ENCODE peak calls at places on chromosomes 5 and 9, in seven cellular contexts. One of them, this sample, is unnamed.

GRCh38 chr5:173706700-173707099 is 90.2 kb upstream of the BOD1 start:
- DNase-seq in left ventricle myocardium inferior: no peak
- DNase-seq in fibroblast of pulmonary artery: no peak
- DNase-seq in HCT116: no peak
- DNase-seq in PC-9: no peak
- DNase-seq in CD4-positive, alpha-beta T cell: no peak
- DNase-seq in GM20000: no peak
- DNase-seq in this sample: no peak

GRCh38 chr5:154238776-154239481 is 48.4 kb downstream of the GALNT10 start:
- DNase-seq in left ventricle myocardium inferior: no peak
- DNase-seq in fibroblast of pulmonary artery: no peak
- DNase-seq in HCT116: no peak
- DNase-seq in PC-9: no peak
- DNase-seq in CD4-positive, alpha-beta T cell: no peak
- DNase-seq in GM20000: peak; percentile 42
- DNase-seq in this sample: no peak

GRCh38 chr9:130665431-130666392 is 1.3 kb downstream of the PRDM12 start:
- DNase-seq in left ventricle myocardium inferior: no peak
- DNase-seq in fibroblast of pulmonary artery: no peak
- DNase-seq in HCT116: no peak
- DNase-seq in PC-9: no peak
- DNase-seq in CD4-positive, alpha-beta T cell: no peak
- DNase-seq in GM20000: no peak
- DNase-seq in this sample: no peak

GRCh38 chr5:172407861-172408260 is 46.5 kb downstream of the SH3PXD2B start:
- DNase-seq in left ventricle myocardium inferior: no peak
- DNase-seq in fibroblast of pulmonary artery: peak; percentile 62
- DNase-seq in HCT116: no peak
- DNase-seq in PC-9: peak; percentile 77
- DNase-seq in CD4-positive, alpha-beta T cell: no peak
- DNase-seq in GM20000: no peak
- DNase-seq in this sample: no peak

GRCh38 chr5:176863041-176863764 is 35.9 kb downstream of the HK3 start:
- DNase-seq in left ventricle myocardium inferior: no peak
- DNase-seq in fibroblast of pulmonary artery: no peak
- DNase-seq in HCT116: no peak
- DNase-seq in PC-9: no peak
- DNase-seq in CD4-positive, alpha-beta T cell: no peak
- DNase-seq in GM20000: no peak
- DNase-seq in this sample: no peak

GRCh38 chr5:52928664-52929063 is 60.5 kb upstream of the ITGA2 start:
- DNase-seq in left ventricle myocardium inferior: no peak
- DNase-seq in fibroblast of pulmonary artery: no peak
- DNase-seq in HCT116: no peak
- DNase-seq in PC-9: no peak
- DNase-seq in CD4-positive, alpha-beta T cell: no peak
- DNase-seq in GM20000: no peak
- DNase-seq in this sample: no peak

GRCh38 chr9:112130347-112130746 is 44.8 kb downstream of the SUSD1 start:
- DNase-seq in left ventricle myocardium inferior: no peak
- DNase-seq in fibroblast of pulmonary artery: no peak
- DNase-seq in HCT116: no peak
- DNase-seq in PC-9: no peak
- DNase-seq in CD4-positive, alpha-beta T cell: no peak
- DNase-seq in GM20000: no peak
- DNase-seq in this sample: no peak

GRCh38 chr5:72951850-72952468 is 3.9 kb upstream of the FCHO2 start:
- DNase-seq in left ventricle myocardium inferior: no peak
- DNase-seq in fibroblast of pulmonary artery: peak; percentile 75
- DNase-seq in HCT116: peak; percentile 70
- DNase-seq in PC-9: peak; percentile 25
- DNase-seq in CD4-positive, alpha-beta T cell: no peak
- DNase-seq in GM20000: no peak
- DNase-seq in this sample: peak; percentile 32

GRCh38 chr9:89978185-89978584 is 373.4 kb downstream of the GADD45G start:
- DNase-seq in left ventricle myocardium inferior: no peak
- DNase-seq in fibroblast of pulmonary artery: no peak
- DNase-seq in HCT116: peak; percentile 4
- DNase-seq in PC-9: no peak
- DNase-seq in CD4-positive, alpha-beta T cell: no peak
- DNase-seq in GM20000: no peak
- DNase-seq in this sample: no peak

GRCh38 chr9:28916348-28916747 is 1343.1 kb upstream of the C9orf72 start:
- DNase-seq in left ventricle myocardium inferior: no peak
- DNase-seq in fibroblast of pulmonary artery: no peak
- DNase-seq in HCT116: no peak
- DNase-seq in PC-9: no peak
- DNase-seq in CD4-positive, alpha-beta T cell: no peak
- DNase-seq in GM20000: no peak
- DNase-seq in this sample: peak; percentile 13

GRCh38 chr5:93598141-93598996 is 15.3 kb downstream of the NR2F1 start:
- DNase-seq in left ventricle myocardium inferior: no peak
- DNase-seq in fibroblast of pulmonary artery: no peak
- DNase-seq in HCT116: no peak
- DNase-seq in PC-9: no peak
- DNase-seq in CD4-positive, alpha-beta T cell: no peak
- DNase-seq in GM20000: no peak
- DNase-seq in this sample: no peak

GRCh38 chr5:90095292-90096060 is 314.1 kb downstream of the CETN3 start:
- DNase-seq in left ventricle myocardium inferior: no peak
- DNase-seq in fibroblast of pulmonary artery: no peak
- DNase-seq in HCT116: no peak
- DNase-seq in PC-9: no peak
- DNase-seq in CD4-positive, alpha-beta T cell: no peak
- DNase-seq in GM20000: no peak
- DNase-seq in this sample: no peak

GRCh38 chr9:116103976-116104820 is 49.4 kb upstream of the PAPPA start:
- DNase-seq in left ventricle myocardium inferior: no peak
- DNase-seq in fibroblast of pulmonary artery: no peak
- DNase-seq in HCT116: no peak
- DNase-seq in PC-9: no peak
- DNase-seq in CD4-positive, alpha-beta T cell: no peak
- DNase-seq in GM20000: no peak
- DNase-seq in this sample: no peak

GRCh38 chr5:115773010-115773580 is 43.4 kb downstream of the CDO1 start:
- DNase-seq in left ventricle myocardium inferior: peak; percentile 14
- DNase-seq in fibroblast of pulmonary artery: no peak
- DNase-seq in HCT116: no peak
- DNase-seq in PC-9: no peak
- DNase-seq in CD4-positive, alpha-beta T cell: no peak
- DNase-seq in GM20000: no peak
- DNase-seq in this sample: no peak

GRCh38 chr9:27519466-27520465 is 4.3 kb upstream of the IFNK start:
- DNase-seq in left ventricle myocardium inferior: no peak
- DNase-seq in fibroblast of pulmonary artery: no peak
- DNase-seq in HCT116: no peak
- DNase-seq in PC-9: no peak
- DNase-seq in CD4-positive, alpha-beta T cell: no peak
- DNase-seq in GM20000: no peak
- DNase-seq in this sample: no peak

GRCh38 chr9:35110327-35110758 is 5.3 kb downstream of the ATOSB start:
- DNase-seq in left ventricle myocardium inferior: no peak
- DNase-seq in fibroblast of pulmonary artery: peak; percentile 42
- DNase-seq in HCT116: no peak
- DNase-seq in PC-9: no peak
- DNase-seq in CD4-positive, alpha-beta T cell: no peak
- DNase-seq in GM20000: no peak
- DNase-seq in this sample: peak; percentile 52

GRCh38 chr9:123947326-123947725 is 17.4 kb upstream of the DENND1A start:
- DNase-seq in left ventricle myocardium inferior: no peak
- DNase-seq in fibroblast of pulmonary artery: no peak
- DNase-seq in HCT116: no peak
- DNase-seq in PC-9: no peak
- DNase-seq in CD4-positive, alpha-beta T cell: no peak
- DNase-seq in GM20000: no peak
- DNase-seq in this sample: no peak

GRCh38 chr9:93683331-93684134 is 107.1 kb downstream of the PHF2 start:
- DNase-seq in left ventricle myocardium inferior: no peak
- DNase-seq in fibroblast of pulmonary artery: no peak
- DNase-seq in HCT116: no peak
- DNase-seq in PC-9: no peak
- DNase-seq in CD4-positive, alpha-beta T cell: no peak
- DNase-seq in GM20000: no peak
- DNase-seq in this sample: no peak

GRCh38 chr9:8186553-8186952 is 387.0 kb upstream of the DMAC1 start:
- DNase-seq in left ventricle myocardium inferior: no peak
- DNase-seq in fibroblast of pulmonary artery: no peak
- DNase-seq in HCT116: no peak
- DNase-seq in PC-9: no peak
- DNase-seq in CD4-positive, alpha-beta T cell: no peak
- DNase-seq in GM20000: no peak
- DNase-seq in this sample: no peak

GRCh38 chr5:119036101-119036762 is 34.7 kb upstream of the DMXL1 start:
- DNase-seq in left ventricle myocardium inferior: no peak
- DNase-seq in fibroblast of pulmonary artery: peak; percentile 53
- DNase-seq in HCT116: peak; percentile 65
- DNase-seq in PC-9: no peak
- DNase-seq in CD4-positive, alpha-beta T cell: no peak
- DNase-seq in GM20000: no peak
- DNase-seq in this sample: no peak

GRCh38 chr9:104863180-104863883 is 64.6 kb downstream of the ABCA1 start:
- DNase-seq in left ventricle myocardium inferior: no peak
- DNase-seq in fibroblast of pulmonary artery: peak; percentile 88
- DNase-seq in HCT116: peak; percentile 44
- DNase-seq in PC-9: peak; percentile 56
- DNase-seq in CD4-positive, alpha-beta T cell: peak; percentile 19
- DNase-seq in GM20000: peak; percentile 83
- DNase-seq in this sample: peak; percentile 44

GRCh38 chr9:73079326-73079725 is 72.3 kb upstream of the ANXA1 start:
- DNase-seq in left ventricle myocardium inferior: no peak
- DNase-seq in fibroblast of pulmonary artery: no peak
- DNase-seq in HCT116: peak; percentile 72
- DNase-seq in PC-9: peak; percentile 32
- DNase-seq in CD4-positive, alpha-beta T cell: no peak
- DNase-seq in GM20000: no peak
- DNase-seq in this sample: peak; percentile 38
- TF ChIP-seq CTCF in left ventricle myocardium inferior: no peak
- TF ChIP-seq CTCF in fibroblast of pulmonary artery: no peak
- TF ChIP-seq CTCF in HCT116: peak; percentile 56
- TF ChIP-seq CTCF in PC-9: peak; percentile 49
- TF ChIP-seq CTCF in CD4-positive, alpha-beta T cell: no peak
- TF ChIP-seq CTCF in GM20000: no peak
- TF ChIP-seq CTCF in this sample: no peak

GRCh38 chr5:139275536-139276297 is 17.8 kb upstream of the MATR3 start:
- DNase-seq in left ventricle myocardium inferior: no peak
- DNase-seq in fibroblast of pulmonary artery: no peak
- DNase-seq in HCT116: no peak
- DNase-seq in PC-9: no peak
- DNase-seq in CD4-positive, alpha-beta T cell: no peak
- DNase-seq in GM20000: peak; percentile 42
- DNase-seq in this sample: no peak

GRCh38 chr5:139272471-139273321 is 20.8 kb upstream of the MATR3 start:
- DNase-seq in left ventricle myocardium inferior: no peak
- DNase-seq in fibroblast of pulmonary artery: peak; percentile 27
- DNase-seq in HCT116: no peak
- DNase-seq in PC-9: no peak
- DNase-seq in CD4-positive, alpha-beta T cell: no peak
- DNase-seq in GM20000: no peak
- DNase-seq in this sample: peak; percentile 65

GRCh38 chr5:139271201-139272027 is 22.1 kb upstream of the MATR3 start:
- DNase-seq in left ventricle myocardium inferior: no peak
- DNase-seq in fibroblast of pulmonary artery: peak; percentile 93
- DNase-seq in HCT116: no peak
- DNase-seq in PC-9: no peak
- DNase-seq in CD4-positive, alpha-beta T cell: no peak
- DNase-seq in GM20000: no peak
- DNase-seq in this sample: no peak

GRCh38 chr5:139273322-139273571 is 20.3 kb upstream of the MATR3 start:
- DNase-seq in left ventricle myocardium inferior: no peak
- DNase-seq in fibroblast of pulmonary artery: no peak
- DNase-seq in HCT116: no peak
- DNase-seq in PC-9: no peak
- DNase-seq in CD4-positive, alpha-beta T cell: no peak
- DNase-seq in GM20000: no peak
- DNase-seq in this sample: no peak

DNA sequence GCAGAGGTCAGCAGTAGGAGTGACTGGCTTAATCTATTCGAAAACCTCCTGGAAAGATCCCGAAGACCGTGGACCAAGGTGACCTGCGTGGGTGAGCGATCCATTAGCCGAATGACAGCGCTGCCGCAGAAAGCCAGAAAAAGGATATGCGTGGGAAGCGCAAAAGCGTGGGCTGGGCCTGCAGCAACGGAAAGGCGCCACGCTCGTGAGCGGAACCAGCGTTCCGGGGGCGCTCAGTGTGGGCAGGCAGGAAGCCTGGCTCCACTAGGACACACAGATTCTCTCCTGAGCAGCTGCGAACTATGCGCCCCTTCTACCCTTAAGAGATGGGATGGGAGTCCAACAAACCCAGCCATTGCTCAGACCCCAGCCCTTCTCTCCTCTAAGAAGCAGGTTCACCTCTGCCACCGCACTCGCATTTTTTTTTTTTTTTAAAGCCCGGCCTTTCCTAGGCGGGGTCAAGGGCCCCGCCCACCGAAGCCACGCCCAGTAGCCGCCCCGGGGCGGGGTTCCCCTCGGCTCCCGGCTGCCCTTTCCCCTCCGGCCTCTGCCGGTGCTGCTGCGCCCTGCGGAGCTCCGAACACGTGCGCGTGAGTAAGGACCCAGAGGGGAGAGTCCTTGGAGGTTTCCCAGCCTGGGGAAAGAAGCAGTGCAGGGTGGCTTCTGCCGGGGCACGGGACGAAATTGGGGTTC is 19.8 kb upstream of the MATR3 start:
- DNase-seq in left ventricle myocardium inferior: peak; percentile 88
- DNase-seq in fibroblast of pulmonary artery: peak; percentile 86
- DNase-seq in HCT116: peak; percentile 74
- DNase-seq in PC-9: peak; percentile 94
- DNase-seq in CD4-positive, alpha-beta T cell: peak; percentile 77
- DNase-seq in GM20000: peak; percentile 94
- DNase-seq in this sample: peak; percentile 96
- TF ChIP-seq CTCF in left ventricle myocardium inferior: peak; percentile 47
- TF ChIP-seq CTCF in fibroblast of pulmonary artery: no peak
- TF ChIP-seq CTCF in HCT116: no peak
- TF ChIP-seq CTCF in PC-9: no peak
- TF ChIP-seq CTCF in CD4-positive, alpha-beta T cell: no peak
- TF ChIP-seq CTCF in GM20000: no peak
- TF ChIP-seq CTCF in this sample: no peak

DNA sequence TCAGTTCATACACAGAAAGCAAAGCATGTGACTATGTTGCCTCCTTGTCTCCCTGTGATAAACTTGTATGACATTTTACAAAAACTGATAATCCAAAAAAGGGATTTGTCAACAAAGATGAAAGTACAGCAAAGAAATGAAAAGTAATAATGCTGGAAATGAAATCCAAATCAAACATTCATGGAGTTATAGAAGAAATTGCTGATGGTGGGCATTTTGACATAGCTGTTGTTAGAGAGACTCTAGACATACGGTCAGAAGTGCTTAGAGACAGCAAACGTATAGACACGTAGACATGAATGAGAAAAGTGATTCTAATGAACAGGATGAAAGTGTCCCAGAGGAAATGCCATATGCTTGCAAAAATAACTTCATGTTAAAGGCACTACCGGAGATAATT is 186.9 kb upstream of the RGMB start:
- DNase-seq in left ventricle myocardium inferior: no peak
- DNase-seq in fibroblast of pulmonary artery: no peak
- DNase-seq in HCT116: no peak
- DNase-seq in PC-9: no peak
- DNase-seq in CD4-positive, alpha-beta T cell: no peak
- DNase-seq in GM20000: no peak
- DNase-seq in this sample: no peak
- TF ChIP-seq CTCF in left ventricle myocardium inferior: no peak
- TF ChIP-seq CTCF in fibroblast of pulmonary artery: no peak
- TF ChIP-seq CTCF in HCT116: no peak
- TF ChIP-seq CTCF in PC-9: no peak
- TF ChIP-seq CTCF in CD4-positive, alpha-beta T cell: no peak
- TF ChIP-seq CTCF in GM20000: no peak
- TF ChIP-seq CTCF in this sample: no peak

GRCh38 chr9:98707158-98708102 is 1.3 kb downstream of the GABBR2 start:
- DNase-seq in left ventricle myocardium inferior: peak; percentile 39
- DNase-seq in fibroblast of pulmonary artery: peak; percentile 89
- DNase-seq in HCT116: peak; percentile 3
- DNase-seq in PC-9: peak; percentile 81
- DNase-seq in CD4-positive, alpha-beta T cell: no peak
- DNase-seq in GM20000: peak; percentile 70
- DNase-seq in this sample: peak; percentile 57
- TF ChIP-seq CTCF in left ventricle myocardium inferior: peak; percentile 61
- TF ChIP-seq CTCF in fibroblast of pulmonary artery: peak; percentile 69
- TF ChIP-seq CTCF in HCT116: peak; percentile 54
- TF ChIP-seq CTCF in PC-9: peak; percentile 70
- TF ChIP-seq CTCF in CD4-positive, alpha-beta T cell: no peak
- TF ChIP-seq CTCF in GM20000: no peak
- TF ChIP-seq CTCF in this sample: peak; percentile 6

This sample was measured in Calu3.